ENCODE peak calls at places on chromosomes 4 and X, in four cellular contexts. L is left lung, U is H9, O is brain microvascular endothelial cell. Z is an unnamed sample.

GRCh38 chr4:628821-629635 is 3.7 kb downstream of the PDE6B start:
- DNase-seq in L (peak; percentile 58), U (peak; percentile 20), O (no peak), Z (no peak)

GRCh38 chr4:107379054-107379869 is 340.8 kb downstream of the PAPSS1 start:
- DNase-seq in L (no peak), U (no peak), O (peak; percentile 7), Z (no peak)

GRCh38 chr4:14070289-14070880 is 442.9 kb upstream of the BOD1L1 start:
- DNase-seq in L (no peak), U (no peak), O (peak; percentile 16), Z (no peak)

GRCh38 chr4:183763990-183764754 is 105.1 kb downstream of the TRAPPC11 start:
- DNase-seq in L (no peak), U (no peak), O (no peak), Z (peak; percentile 48)

GRCh38 chr4:19700951-19701350 is 550.8 kb upstream of the SLIT2 start:
- DNase-seq in L (no peak), U (no peak), O (no peak), Z (no peak)

GRCh38 chr4:25857403-25857802 is 5.4 kb downstream of the SEL1L3 start:
- DNase-seq in L (no peak), U (no peak), O (no peak), Z (no peak)

GRCh38 chrX:20463296-20464075 is 196.8 kb upstream of the RPS6KA3 start:
- DNase-seq in L (no peak), U (no peak), O (no peak), Z (no peak)

GRCh38 chrX:21975827-21976226 is 35.3 kb downstream of the SMS start:
- DNase-seq in L (no peak), U (no peak), O (peak; percentile 47), Z (no peak)

GRCh38 chrX:26100421-26100920 is 37.7 kb upstream of the MAGEB18 start:
- DNase-seq in L (no peak), U (no peak), O (peak; percentile 1), Z (no peak)

GRCh38 chrX:861335-861890 is 230.8 kb downstream of the SHOX start:
- DNase-seq in L (no peak), U (no peak), O (peak; percentile 35), Z (no peak)

GRCh38 chr4:11623726-11624037 is 195.0 kb upstream of the HS3ST1 start:
- DNase-seq in L (no peak), U (peak; percentile 42), O (no peak), Z (no peak)

GRCh38 chrX:87578978-87579377 is 61.4 kb downstream of the KLHL4 start:
- DNase-seq in L (no peak), U (no peak), O (no peak), Z (no peak)

GRCh38 chr4:3765271-3766206 is 646 bp upstream of the ADRA2C start:
- DNase-seq in L (no peak), U (peak; percentile 83), O (peak; percentile 37), Z (peak; percentile 45)

GRCh38 chr4:185912779-185913178 is 100.8 kb upstream of the SORBS2 start:
- DNase-seq in L (no peak), U (no peak), O (no peak), Z (no peak)

DNA sequence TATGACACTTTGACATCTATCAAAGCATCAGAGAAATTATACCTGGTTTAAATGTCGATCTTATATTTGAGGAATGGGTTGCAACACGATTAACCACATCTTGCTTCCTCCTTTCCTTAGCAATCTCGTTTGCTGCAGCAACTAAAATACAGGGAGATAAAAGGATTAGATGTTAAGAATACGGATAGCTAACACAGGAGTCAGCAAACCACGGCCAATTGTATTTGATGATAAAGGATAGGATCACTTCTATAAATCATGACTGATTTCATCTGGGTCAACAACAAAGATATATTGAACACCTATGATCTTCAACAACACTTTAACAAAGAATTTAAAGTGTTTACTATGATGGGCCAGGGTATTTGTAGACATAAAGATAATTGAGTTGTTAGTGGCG is 5.0 kb downstream of the MAP7D3 start:
- DNase-seq in L (no peak), U (no peak), O (no peak), Z (no peak)
- H3K27me3 ChIP-seq in L (peaks cover 8% of the 10 kb centered on the region), U (no peaks in the 10 kb centered on the region), O (no peaks in the 10 kb centered on the region), Z (no peaks in the 10 kb centered on the region)

GRCh38 chr4:53908661-53909078 is 155.7 kb downstream of the CHIC2 start:
- DNase-seq in L (no peak), U (no peak), O (peak; percentile 89), Z (no peak)
- TF ChIP-seq CTCF in L (peak; percentile 54), U (peak; percentile 75), O (peak; percentile 87), Z (peak; percentile 68)

DNA sequence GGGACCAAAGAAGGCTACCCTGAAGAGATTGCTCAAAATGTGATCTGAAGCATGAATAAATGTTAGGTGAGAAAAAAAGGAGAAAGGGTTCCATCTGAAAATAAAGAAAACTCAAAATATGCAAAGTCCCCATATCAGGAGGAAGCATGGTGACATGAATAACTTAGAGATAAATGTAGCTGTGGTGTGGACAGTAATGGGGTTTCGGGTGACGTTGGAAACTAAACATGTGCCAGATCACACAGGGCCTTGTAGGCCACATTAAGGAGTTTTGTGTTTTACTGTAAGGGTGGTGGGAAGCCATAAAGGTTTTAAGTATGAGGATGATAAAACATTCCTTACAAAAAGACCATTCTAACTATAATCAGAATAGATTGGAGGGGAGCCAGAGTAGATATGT is 40.3 kb upstream of the ACSL4 start:
- DNase-seq in L (no peak), U (no peak), O (no peak), Z (no peak)
- H3K27me3 ChIP-seq in L (no peaks in the 10 kb centered on the region), U (no peaks in the 10 kb centered on the region), O (no peaks in the 10 kb centered on the region), Z (no peaks in the 10 kb centered on the region)

DNA sequence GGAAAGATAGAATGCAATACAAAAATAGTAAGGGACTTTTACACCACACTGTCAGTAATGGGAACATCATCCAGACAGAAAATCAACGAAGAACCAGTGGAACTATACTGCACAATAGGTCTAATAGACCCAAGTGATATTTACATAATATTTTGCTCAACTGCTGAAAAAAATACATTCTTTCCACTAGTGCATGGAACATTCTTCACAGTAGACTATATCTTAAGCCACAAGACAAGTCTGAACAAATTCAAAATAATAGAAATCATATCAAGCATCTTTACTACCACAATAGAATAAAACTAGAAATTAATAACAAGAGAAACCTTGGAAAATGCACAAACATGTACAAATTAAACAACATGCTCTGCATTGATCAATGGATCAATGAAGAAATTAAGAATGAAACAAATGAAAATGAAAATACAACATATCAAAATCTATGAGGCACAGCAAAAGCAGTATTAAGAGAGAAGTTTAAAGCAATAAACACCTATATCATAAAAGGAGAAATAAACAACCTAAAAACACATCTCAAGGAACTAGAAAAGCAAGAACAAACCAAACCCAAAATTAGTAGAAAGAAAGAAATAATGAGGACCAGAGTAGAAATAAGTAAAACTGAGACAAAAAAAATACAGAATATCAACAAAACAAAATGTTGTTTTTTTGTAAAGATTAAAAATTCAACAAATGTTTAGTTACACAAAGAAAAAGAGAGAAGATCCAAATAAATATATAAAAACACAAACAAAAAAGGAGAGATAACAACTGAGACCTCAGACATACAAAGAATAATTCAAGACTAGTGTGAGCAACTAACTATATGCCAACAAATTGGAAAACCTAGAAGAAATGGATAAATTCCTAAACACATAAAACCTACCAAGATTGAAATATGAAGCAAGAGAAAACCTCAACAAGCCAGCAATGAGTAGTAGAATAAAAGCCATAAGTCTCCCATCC is 51.5 kb upstream of the ANTXR2 start:
- DNase-seq in L (no peak), U (no peak), O (no peak), Z (no peak)
- TF ChIP-seq CTCF in L (no peak), U (no peak), O (no peak), Z (no peak)

GRCh38 chr4:102501635-102502382 is 650 bp downstream of the NFKB1 start:
- DNase-seq in L (peak; percentile 96), U (peak; percentile 55), O (peak; percentile 75), Z (peak; percentile 80)

GRCh38 chr4:102503301-102503746 is 2.2 kb downstream of the NFKB1 start:
- DNase-seq in L (no peak), U (no peak), O (no peak), Z (no peak)

GRCh38 chr4:102504941-102505340 is 3.8 kb downstream of the NFKB1 start:
- DNase-seq in L (no peak), U (no peak), O (no peak), Z (no peak)

GRCh38 chr4:102505708-102506107 is 4.5 kb downstream of the NFKB1 start:
- DNase-seq in L (no peak), U (no peak), O (no peak), Z (no peak)

DNA sequence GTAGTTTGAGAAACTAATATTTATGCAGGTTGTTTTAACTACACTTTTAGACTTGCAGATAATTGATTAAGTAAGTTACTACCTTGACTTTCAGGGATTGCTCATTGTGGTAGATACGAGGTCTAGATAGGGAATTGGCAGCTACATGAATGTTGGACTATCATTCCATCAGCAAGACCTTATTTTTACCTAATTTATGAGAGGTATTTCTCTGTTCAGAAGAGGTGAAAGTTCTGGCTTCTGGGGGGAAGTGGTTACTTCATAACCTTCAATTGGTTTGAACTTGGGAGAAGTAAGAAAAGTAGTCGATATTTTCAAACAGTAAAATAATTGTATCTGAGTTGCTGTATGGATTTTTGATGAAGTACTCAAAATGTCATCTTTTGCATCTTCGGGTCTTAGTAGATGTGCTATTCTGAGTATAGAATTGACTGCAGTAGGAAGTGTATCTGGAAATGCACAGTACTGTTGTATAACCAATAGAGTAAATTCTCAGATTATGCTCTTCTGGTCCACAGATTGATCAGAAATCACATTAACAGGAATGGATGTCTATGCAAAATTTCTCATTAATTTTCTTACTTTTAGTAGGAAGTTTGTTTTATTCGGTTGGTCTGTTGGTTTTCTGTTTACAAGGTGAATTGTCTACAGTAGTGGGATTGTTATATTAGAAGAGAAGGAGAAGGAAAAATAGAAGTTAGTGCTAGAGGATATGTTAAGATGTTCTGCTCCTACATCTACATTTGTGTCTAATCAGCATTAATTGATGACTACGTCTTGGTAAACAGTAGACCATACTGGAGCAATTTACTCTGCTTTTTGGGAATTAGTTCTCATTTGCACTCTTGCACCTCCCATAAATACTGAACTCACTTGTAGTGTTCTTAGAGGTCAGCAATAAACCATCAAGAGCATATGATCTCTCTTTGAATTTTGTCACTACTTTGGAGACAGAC is 3.0 kb downstream of the NFKB1 start:
- DNase-seq in L (no peak), U (no peak), O (no peak), Z (no peak)
- H3K27me3 ChIP-seq in L (no peaks in the 10 kb centered on the region), U (no peaks in the 10 kb centered on the region), O (no peaks in the 10 kb centered on the region), Z (no peaks in the 10 kb centered on the region)

Z was measured in psoas muscle.